ENCODE peak calls at places on chromosome 7, in five cellular contexts. S, P, W, Q and X are unnamed samples.

GRCh38 chr7:28744951-28745350 is 213.2 kb downstream of the TRIL start:
- DNase-seq in S (no peak), P (no peak), W (no peak), Q (no peak), X (no peak)

GRCh38 chr7:142485617-142486226 is 227.9 kb upstream of the PRSS58 start:
- DNase-seq in S (no peak), P (no peak), W (no peak), Q (no peak), X (no peak)

GRCh38 chr7:132317856-132318255 is 258.4 kb downstream of the PLXNA4 start:
- DNase-seq in S (no peak), P (no peak), W (no peak), Q (no peak), X (no peak)

GRCh38 chr7:39951156-39951942 is 1.3 kb downstream of the CDK13 start:
- DNase-seq in S (peak), P (peak), W (peak), Q (peak), X (peak)

GRCh38 chr7:32881074-32881982 is 10.2 kb downstream of the KBTBD2 start:
- DNase-seq in S (no peak), P (no peak), W (no peak), Q (no peak), X (no peak)

GRCh38 chr7:109757713-109758112 is 1188.0 kb downstream of the DNAJB9 start:
- DNase-seq in S (no peak), P (no peak), W (no peak), Q (no peak), X (no peak)

GRCh38 chr7:126185959-126186580 is 1066.7 kb downstream of the GRM8 start:
- DNase-seq in S (no peak), P (peak), W (no peak), Q (no peak), X (no peak)

GRCh38 chr7:86592185-86592584 is 51.5 kb upstream of the GRM3 start:
- DNase-seq in S (no peak), P (no peak), W (no peak), Q (no peak), X (no peak)

GRCh38 chr7:162583-163297 is 29.6 kb upstream of the FAM20C start:
- DNase-seq in S (no peak), P (peak), W (no peak), Q (no peak), X (no peak)

GRCh38 chr7:128025380-128025779 is 5.9 kb downstream of the LRRC4 start:
- DNase-seq in S (no peak), P (no peak), W (no peak), Q (no peak), X (no peak)

GRCh38 chr7:28677668-28678067 is 265.4 kb downstream of the CREB5 start:
- DNase-seq in S (no peak), P (no peak), W (no peak), Q (no peak), X (no peak)

GRCh38 chr7:132034748-132035416 is 478.5 kb upstream of the PODXL start:
- DNase-seq in S (no peak), P (no peak), W (no peak), Q (no peak), X (no peak)

GRCh38 chr7:120033114-120033513 is 239.9 kb upstream of the KCND2 start:
- DNase-seq in S (no peak), P (no peak), W (peak), Q (no peak), X (no peak)

GRCh38 chr7:106218546-106218945 is 66.2 kb downstream of the NAMPT start:
- DNase-seq in S (no peak), P (no peak), W (no peak), Q (no peak), X (no peak)

GRCh38 chr7:115047968-115048720 is 126.2 kb downstream of the MDFIC start:
- DNase-seq in S (no peak), P (no peak), W (no peak), Q (no peak), X (no peak)

GRCh38 chr7:67422601-67423000 is 426.0 kb downstream of the TYW1 start:
- DNase-seq in S (no peak), P (no peak), W (no peak), Q (no peak), X (no peak)

GRCh38 chr7:101666751-101667150 is 37.7 kb upstream of the MYL10 start:
- DNase-seq in S (no peak), P (no peak), W (no peak), Q (no peak), X (no peak)

GRCh38 chr7:116525298-116525912 is 569 bp downstream of the CAV1 start:
- DNase-seq in S (peak), P (peak), W (no peak), Q (no peak), X (no peak)

GRCh38 chr7:50349963-50350944 is 45.7 kb downstream of the IKZF1 start:
- DNase-seq in S (no peak), P (no peak), W (no peak), Q (peak), X (no peak)

GRCh38 chr7:100888988-100889760 is at the start of gene UFSP1:
- DNase-seq in S (no peak), P (no peak), W (no peak), Q (no peak), X (no peak)

GRCh38 chr7:70505468-70505867 is 626.5 kb upstream of the GALNT17 start:
- DNase-seq in S (no peak), P (no peak), W (no peak), Q (no peak), X (no peak)